ENCODE peak calls at places on chromosomes 6 and 20, in ten cellular contexts. O, Q, N, W, V, R, A, E, H and U are unnamed samples.

GRCh38 chr6:131844243-131844841 is 36.5 kb downstream of the ENPP1 start:
- DNase-seq in A (peak), O (no peak), N (no peak), H (peak), E (no peak), V (no peak), R (no peak), W (no peak), Q (no peak), U (no peak)

GRCh38 chr20:7629880-7630279 is 310.4 kb downstream of the HAO1 start:
- DNase-seq in H (no peak), E (no peak), R (no peak), Q (no peak), A (no peak), W (no peak), N (no peak), V (no peak), O (no peak), U (no peak)

GRCh38 chr20:25187638-25188037 is 7.9 kb upstream of the ENTPD6 start:
- DNase-seq in Q (no peak), A (no peak), N (no peak), E (peak), H (no peak), O (no peak), V (no peak), R (no peak), W (no peak), U (no peak)

GRCh38 chr6:104940881-104941693 is 15.8 kb upstream of the LIN28B start:
- DNase-seq in N (no peak), A (peak), R (no peak), V (peak), H (peak), Q (no peak), O (no peak), E (no peak), W (no peak), U (no peak)

GRCh38 chr20:44085616-44086434 is 101.2 kb downstream of the JPH2 start:
- DNase-seq in N (peak), V (no peak), E (no peak), W (no peak), Q (no peak), R (no peak), H (no peak), O (no peak), A (no peak), U (no peak)

GRCh38 chr20:56807118-56807517 is 178.0 kb downstream of the TFAP2C start:
- DNase-seq in V (no peak), H (no peak), E (no peak), N (no peak), R (no peak), O (no peak), Q (no peak), W (no peak), A (no peak), U (no peak)

GRCh38 chr20:51042064-51042463 is 19.2 kb upstream of the KCNG1 start:
- DNase-seq in R (no peak), A (no peak), N (no peak), O (no peak), Q (no peak), W (no peak), E (no peak), H (no peak), V (no peak), U (no peak)

GRCh38 chr6:35718354-35718695 is 18.5 kb upstream of the ARMC12 start:
- DNase-seq in Q (no peak), H (no peak), R (no peak), W (no peak), A (no peak), O (no peak), V (no peak), N (no peak), E (no peak), U (no peak)

GRCh38 chr20:57851025-57851682 is 141.3 kb upstream of the PMEPA1 start:
- DNase-seq in E (no peak), W (no peak), R (no peak), A (no peak), O (no peak), V (no peak), N (no peak), H (no peak), Q (no peak), U (no peak)

GRCh38 chr20:7703436-7703835 is 236.8 kb downstream of the HAO1 start:
- DNase-seq in N (no peak), H (no peak), R (no peak), A (no peak), W (no peak), Q (no peak), V (no peak), O (no peak), E (peak), U (no peak)

GRCh38 chr20:21125072-21125848 is 622 bp upstream of the KIZ start:
- DNase-seq in N (no peak), A (peak), O (no peak), V (no peak), H (peak), E (peak), W (no peak), R (no peak), Q (peak), U (peak)

GRCh38 chr6:160137130-160137988 is 15.7 kb downstream of the SLC22A1 start:
- DNase-seq in H (no peak), E (no peak), W (peak), O (no peak), V (no peak), N (no peak), R (no peak), Q (no peak), A (no peak), U (no peak)

GRCh38 chr20:23397961-23398360 is 23.3 kb downstream of the NAPB start:
- DNase-seq in A (peak), E (no peak), Q (no peak), N (no peak), R (no peak), O (no peak), H (no peak), W (no peak), V (no peak), U (no peak)

GRCh38 chr20:50058646-50059398 is 54.1 kb downstream of the UBE2V1 start:
- DNase-seq in N (no peak), R (no peak), E (no peak), H (no peak), A (no peak), W (no peak), V (no peak), Q (no peak), O (no peak), U (no peak)

GRCh38 chr6:9126845-9127560 is 691.7 kb upstream of the SLC35B3 start:
- DNase-seq in E (peak), A (peak), H (no peak), Q (no peak), W (no peak), N (no peak), R (no peak), O (no peak), V (no peak), U (no peak)

GRCh38 chr20:5890773-5891441 is 59.4 kb downstream of the TRMT6 start:
- DNase-seq in E (no peak), W (no peak), N (no peak), O (no peak), V (no peak), H (no peak), Q (no peak), R (no peak), A (no peak), U (no peak)

GRCh38 chr6:7933794-7934193 is 23.2 kb upstream of the TXNDC5 start:
- DNase-seq in R (no peak), A (no peak), V (no peak), O (no peak), W (no peak), Q (no peak), N (no peak), E (no peak), H (no peak), U (no peak)

GRCh38 chr6:129651291-129651691 is 58.7 kb downstream of the ARHGAP18 start:
- DNase-seq in W (no peak), H (no peak), O (no peak), R (no peak), Q (no peak), E (no peak), A (no peak), N (no peak), V (no peak), U (no peak)

GRCh38 chr6:33426590-33427563 is 7.0 kb downstream of the SYNGAP1 start:
- DNase-seq in O (no peak), V (no peak), R (peak), H (no peak), Q (no peak), A (no peak), N (no peak), E (no peak), W (no peak), U (no peak)

GRCh38 chr6:36296240-36296639 is 26.4 kb downstream of the PNPLA1 start:
- DNase-seq in E (no peak), V (no peak), O (no peak), W (no peak), R (no peak), N (no peak), H (no peak), Q (no peak), A (peak), U (no peak)

GRCh38 chr20:24489193-24489592 is 19.8 kb downstream of the SYNDIG1 start:
- DNase-seq in R (no peak), A (no peak), N (no peak), H (no peak), W (no peak), Q (no peak), V (no peak), E (no peak), O (no peak), U (no peak)

GRCh38 chr6:67952948-67953347 is 682.1 kb upstream of the ADGRB3 start:
- DNase-seq in O (no peak), Q (no peak), V (no peak), W (no peak), A (no peak), E (no peak), N (no peak), R (no peak), H (no peak), U (no peak)

GRCh38 chr6:139736507-139736906 is 362.1 kb upstream of the CITED2 start:
- DNase-seq in E (no peak), H (no peak), V (no peak), O (no peak), N (no peak), A (no peak), W (no peak), R (no peak), Q (no peak), U (no peak)

GRCh38 chr6:7051780-7052440 is 55.9 kb upstream of the RREB1 start:
- DNase-seq in O (peak), E (peak), R (peak), A (no peak), Q (peak), W (peak), N (peak), V (peak), H (peak), U (peak)

GRCh38 chr6:83592770-83593394 is 80.5 kb downstream of the PRSS35 start:
- DNase-seq in A (peak), E (peak), Q (peak), H (peak), W (no peak), O (no peak), V (peak), R (no peak), N (no peak), U (no peak)

GRCh38 chr6:156098858-156099257 is 643.2 kb upstream of the NOX3 start:
- DNase-seq in H (no peak), W (no peak), E (no peak), R (no peak), A (no peak), N (no peak), Q (no peak), V (no peak), O (no peak), U (no peak)

GRCh38 chr6:150620763-150621162 is 21.1 kb downstream of the PLEKHG1 start:
- DNase-seq in Q (no peak), O (no peak), R (no peak), H (no peak), W (no peak), E (no peak), V (no peak), N (no peak), A (no peak), U (no peak)

GRCh38 chr20:57440678-57441509 is 49.7 kb downstream of the RBM38 start:
- DNase-seq in A (peak), O (no peak), H (no peak), N (peak), E (no peak), W (peak), Q (peak), V (no peak), R (no peak), U (peak)

GRCh38 chr20:62554898-62555641 is 79.3 kb upstream of the GATA5 start:
- DNase-seq in W (no peak), A (no peak), O (no peak), Q (no peak), E (no peak), H (no peak), V (no peak), R (no peak), N (no peak), U (no peak)

GRCh38 chr6:12012231-12012565 is at the start of gene HIVEP1:
- DNase-seq in Q (no peak), H (no peak), W (no peak), N (no peak), V (peak), A (no peak), O (peak), R (no peak), E (peak), U (no peak)

GRCh38 chr6:121510568-121511177 is 75.2 kb downstream of the GJA1 start:
- DNase-seq in Q (peak), N (no peak), V (no peak), A (no peak), R (no peak), E (no peak), W (no peak), O (no peak), H (peak), U (no peak)

GRCh38 chr20:64244281-64244805 is 11.2 kb upstream of the PCMTD2 start:
- DNase-seq in V (no peak), Q (no peak), A (no peak), W (no peak), R (no peak), N (no peak), E (no peak), H (no peak), O (no peak), U (no peak)